ENCODE peak calls at places on chromosomes 6 and 20, in four cellular contexts. One of them, this sample, is unnamed.

GRCh38 chr20:16475225-16475624 is 98.0 kb downstream of the KIF16B start:
- DNase-seq in cardiac fibroblast: no peak
- DNase-seq in coronary artery: no peak
- DNase-seq in adrenal gland: no peak
- DNase-seq in this sample: no peak

GRCh38 chr6:47147175-47147727 is 105.1 kb upstream of the ADGRF1 start:
- DNase-seq in cardiac fibroblast: no peak
- DNase-seq in coronary artery: no peak
- DNase-seq in adrenal gland: no peak
- DNase-seq in this sample: no peak

GRCh38 chr6:159969921-159970320 is 1.0 kb downstream of the IGF2R start:
- DNase-seq in cardiac fibroblast: peak; percentile 84
- DNase-seq in coronary artery: no peak
- DNase-seq in adrenal gland: peak; percentile 86
- DNase-seq in this sample: peak; percentile 89

GRCh38 chr6:26045046-26045938 is 41.9 kb upstream of the HFE start:
- DNase-seq in cardiac fibroblast: peak; percentile 97
- DNase-seq in coronary artery: peak; percentile 81
- DNase-seq in adrenal gland: peak; percentile 96
- DNase-seq in this sample: peak; percentile 96

GRCh38 chr20:61162506-61162905 is 89.6 kb upstream of the CDH4 start:
- DNase-seq in cardiac fibroblast: no peak
- DNase-seq in coronary artery: no peak
- DNase-seq in adrenal gland: no peak
- DNase-seq in this sample: no peak

GRCh38 chr6:154347981-154348380 is 8.6 kb downstream of the IPCEF1 start:
- DNase-seq in cardiac fibroblast: no peak
- DNase-seq in coronary artery: no peak
- DNase-seq in adrenal gland: no peak
- DNase-seq in this sample: no peak

GRCh38 chr6:56724455-56724854 is 81.8 kb upstream of the DST start:
- DNase-seq in cardiac fibroblast: peak; percentile 56
- DNase-seq in coronary artery: no peak
- DNase-seq in adrenal gland: no peak
- DNase-seq in this sample: peak; percentile 75

GRCh38 chr6:351867-352289 is 39.7 kb upstream of the IRF4 start:
- DNase-seq in cardiac fibroblast: no peak
- DNase-seq in coronary artery: no peak
- DNase-seq in adrenal gland: no peak
- DNase-seq in this sample: no peak

GRCh38 chr6:107330190-107330589 is 129.2 kb downstream of the PDSS2 start:
- DNase-seq in cardiac fibroblast: no peak
- DNase-seq in coronary artery: no peak
- DNase-seq in adrenal gland: no peak
- DNase-seq in this sample: no peak

GRCh38 chr6:152351742-152352141 is 285.4 kb downstream of the SYNE1 start:
- DNase-seq in cardiac fibroblast: no peak
- DNase-seq in coronary artery: no peak
- DNase-seq in adrenal gland: no peak
- DNase-seq in this sample: no peak

GRCh38 chr6:11681770-11682169 is 96.8 kb downstream of the ADTRP start:
- DNase-seq in cardiac fibroblast: no peak
- DNase-seq in coronary artery: no peak
- DNase-seq in adrenal gland: no peak
- DNase-seq in this sample: no peak

GRCh38 chr6:152378154-152378553 is 259.0 kb downstream of the SYNE1 start:
- DNase-seq in cardiac fibroblast: peak; percentile 77
- DNase-seq in coronary artery: no peak
- DNase-seq in adrenal gland: no peak
- DNase-seq in this sample: peak; percentile 39

GRCh38 chr20:20594171-20594530 is 118.3 kb downstream of the RALGAPA2 start:
- DNase-seq in cardiac fibroblast: peak; percentile 72
- DNase-seq in coronary artery: no peak
- DNase-seq in adrenal gland: no peak
- DNase-seq in this sample: peak; percentile 55

GRCh38 chr6:92577077-92577719 is 842.2 kb downstream of the EPHA7 start:
- DNase-seq in cardiac fibroblast: no peak
- DNase-seq in coronary artery: no peak
- DNase-seq in adrenal gland: no peak
- DNase-seq in this sample: peak; percentile 60

GRCh38 chr6:156827382-156827781 is 50.2 kb downstream of the ARID1B start:
- DNase-seq in cardiac fibroblast: peak; percentile 16
- DNase-seq in coronary artery: no peak
- DNase-seq in adrenal gland: peak; percentile 68
- DNase-seq in this sample: peak; percentile 54

GRCh38 chr20:47885909-47886453 is 100.7 kb upstream of the SULF2 start:
- DNase-seq in cardiac fibroblast: no peak
- DNase-seq in coronary artery: no peak
- DNase-seq in adrenal gland: no peak
- DNase-seq in this sample: no peak

GRCh38 chr20:53753880-53754459 is 160.3 kb upstream of the ZNF217 start:
- DNase-seq in cardiac fibroblast: no peak
- DNase-seq in coronary artery: no peak
- DNase-seq in adrenal gland: no peak
- DNase-seq in this sample: no peak

GRCh38 chr6:2097464-2097863 is 147.9 kb downstream of the GMDS start:
- DNase-seq in cardiac fibroblast: no peak
- DNase-seq in coronary artery: no peak
- DNase-seq in adrenal gland: no peak
- DNase-seq in this sample: no peak

GRCh38 chr6:79180082-79180481 is 54.4 kb downstream of the HMGN3 start:
- DNase-seq in cardiac fibroblast: no peak
- DNase-seq in coronary artery: no peak
- DNase-seq in adrenal gland: no peak
- DNase-seq in this sample: no peak

GRCh38 chr6:105817370-105817769 is 268.8 kb upstream of the PRDM1 start:
- DNase-seq in cardiac fibroblast: no peak
- DNase-seq in coronary artery: no peak
- DNase-seq in adrenal gland: no peak
- DNase-seq in this sample: no peak

GRCh38 chr6:106488494-106489369 is 128.2 kb downstream of the CRYBG1 start:
- DNase-seq in cardiac fibroblast: peak; percentile 22
- DNase-seq in coronary artery: no peak
- DNase-seq in adrenal gland: no peak
- DNase-seq in this sample: no peak

GRCh38 chr20:47597090-47597489 is 95.4 kb downstream of the NCOA3 start:
- DNase-seq in cardiac fibroblast: no peak
- DNase-seq in coronary artery: no peak
- DNase-seq in adrenal gland: no peak
- DNase-seq in this sample: no peak

GRCh38 chr6:56953597-56954388 is 1.1 kb upstream of the BEND6 start:
- DNase-seq in cardiac fibroblast: peak; percentile 32
- DNase-seq in coronary artery: no peak
- DNase-seq in adrenal gland: peak; percentile 52
- DNase-seq in this sample: peak; percentile 41

GRCh38 chr6:164825386-164825785 is 484.0 kb downstream of the C6orf118 start:
- DNase-seq in cardiac fibroblast: no peak
- DNase-seq in coronary artery: no peak
- DNase-seq in adrenal gland: no peak
- DNase-seq in this sample: no peak

GRCh38 chr20:48626226-48626937 is 201.4 kb downstream of the PREX1 start:
- DNase-seq in cardiac fibroblast: peak; percentile 28
- DNase-seq in coronary artery: no peak
- DNase-seq in adrenal gland: no peak
- DNase-seq in this sample: peak; percentile 84

GRCh38 chr20:34559311-34560140 is 1.0 kb downstream of the MAP1LC3A start:
- DNase-seq in cardiac fibroblast: no peak
- DNase-seq in coronary artery: no peak
- DNase-seq in adrenal gland: peak; percentile 70
- DNase-seq in this sample: no peak

GRCh38 chr6:129686941-129687627 is 22.9 kb downstream of the ARHGAP18 start:
- DNase-seq in cardiac fibroblast: peak; percentile 61
- DNase-seq in coronary artery: no peak
- DNase-seq in adrenal gland: no peak
- DNase-seq in this sample: peak; percentile 73

GRCh38 chr6:48109902-48110301 is 1.1 kb downstream of the PTCHD4 start:
- DNase-seq in cardiac fibroblast: no peak
- DNase-seq in coronary artery: no peak
- DNase-seq in adrenal gland: no peak
- DNase-seq in this sample: no peak

GRCh38 chr6:167795874-167796667 is 30.6 kb upstream of the AFDN start:
- DNase-seq in cardiac fibroblast: no peak
- DNase-seq in coronary artery: no peak
- DNase-seq in adrenal gland: peak; percentile 63
- DNase-seq in this sample: no peak

GRCh38 chr6:157139054-157139708 is 184.1 kb downstream of the TMEM242 start:
- DNase-seq in cardiac fibroblast: no peak
- DNase-seq in coronary artery: no peak
- DNase-seq in adrenal gland: peak; percentile 35
- DNase-seq in this sample: no peak

GRCh38 chr20:49987015-49987867 is 4.5 kb downstream of the SNAI1 start:
- DNase-seq in cardiac fibroblast: peak; percentile 53
- DNase-seq in coronary artery: no peak
- DNase-seq in adrenal gland: no peak
- DNase-seq in this sample: no peak

GRCh38 chr20:49986049-49986448 is 3.3 kb downstream of the SNAI1 start:
- DNase-seq in cardiac fibroblast: peak; percentile 29
- DNase-seq in coronary artery: no peak
- DNase-seq in adrenal gland: no peak
- DNase-seq in this sample: no peak

GRCh38 chr20:49984426-49985153 is 1.8 kb downstream of the SNAI1 start:
- DNase-seq in cardiac fibroblast: no peak
- DNase-seq in coronary artery: no peak
- DNase-seq in adrenal gland: no peak
- DNase-seq in this sample: no peak

GRCh38 chr20:49985157-49985556 is 2.4 kb downstream of the SNAI1 start:
- DNase-seq in cardiac fibroblast: peak; percentile 18
- DNase-seq in coronary artery: no peak
- DNase-seq in adrenal gland: no peak
- DNase-seq in this sample: no peak

GRCh38 chr20:49985617-49986016 is 2.8 kb downstream of the SNAI1 start:
- DNase-seq in cardiac fibroblast: no peak
- DNase-seq in coronary artery: no peak
- DNase-seq in adrenal gland: no peak
- DNase-seq in this sample: no peak
- H3K4me3 ChIP-seq in cardiac fibroblast: peak overlapping the region; percentile 90
- H3K4me3 ChIP-seq in coronary artery: peak overlapping the region; percentile 83
- H3K4me3 ChIP-seq in adrenal gland: peak overlapping the region; percentile 47
- H3K4me3 ChIP-seq in this sample: peak overlapping the region; percentile 86

DNA sequence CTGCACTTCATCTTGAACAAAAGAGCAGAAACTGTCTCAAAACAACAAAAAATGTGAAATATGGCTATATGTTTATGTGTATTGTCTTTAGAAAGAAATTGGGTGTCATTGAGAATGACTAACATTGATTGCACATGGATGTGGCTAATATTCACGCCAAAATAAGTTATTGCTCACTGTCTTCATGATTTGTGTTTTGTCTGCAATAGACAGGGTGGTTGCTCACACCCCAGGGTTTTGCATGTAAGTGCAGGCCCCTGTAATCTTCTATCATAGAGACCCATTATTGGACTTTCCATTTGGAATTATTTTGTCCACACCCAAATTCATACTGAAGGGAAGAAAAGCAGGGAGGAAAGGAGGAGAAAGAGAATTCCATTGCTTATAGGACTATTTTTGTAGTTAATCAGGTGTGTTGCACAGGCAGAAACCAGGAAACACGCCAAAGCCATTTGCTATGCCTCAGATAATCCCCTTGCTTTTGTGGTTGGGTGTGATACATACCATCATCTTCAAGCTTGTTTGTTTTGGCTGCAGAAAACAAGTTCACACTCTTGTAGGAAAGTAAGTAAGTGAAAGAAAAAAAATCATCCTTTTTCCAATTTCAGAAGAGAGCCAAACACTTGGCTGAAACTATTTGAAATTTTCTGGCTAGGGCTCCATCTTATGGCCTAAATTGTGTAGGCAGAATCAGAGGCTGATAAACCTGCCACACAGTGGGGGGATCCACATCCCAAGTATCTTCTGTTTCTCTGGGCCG is 214.1 kb downstream of the COL12A1 start:
- DNase-seq in cardiac fibroblast: peak; percentile 53
- DNase-seq in coronary artery: no peak
- DNase-seq in adrenal gland: no peak
- DNase-seq in this sample: peak; percentile 13
- TF ChIP-seq CTCF in cardiac fibroblast: peak; percentile 42
- TF ChIP-seq CTCF in coronary artery: no peak
- TF ChIP-seq CTCF in adrenal gland: no peak
- TF ChIP-seq CTCF in this sample: peak; percentile 26

GRCh38 chr6:5471044-5471443 is 209.7 kb downstream of the FARS2 start:
- DNase-seq in cardiac fibroblast: peak; percentile 69
- DNase-seq in coronary artery: no peak
- DNase-seq in adrenal gland: peak; percentile 87
- DNase-seq in this sample: peak; percentile 65
- H3K4me3 ChIP-seq in cardiac fibroblast: no peak overlapping the region
- H3K4me3 ChIP-seq in coronary artery: no peak overlapping the region
- H3K4me3 ChIP-seq in adrenal gland: no peak overlapping the region
- H3K4me3 ChIP-seq in this sample: no peak overlapping the region

DNA sequence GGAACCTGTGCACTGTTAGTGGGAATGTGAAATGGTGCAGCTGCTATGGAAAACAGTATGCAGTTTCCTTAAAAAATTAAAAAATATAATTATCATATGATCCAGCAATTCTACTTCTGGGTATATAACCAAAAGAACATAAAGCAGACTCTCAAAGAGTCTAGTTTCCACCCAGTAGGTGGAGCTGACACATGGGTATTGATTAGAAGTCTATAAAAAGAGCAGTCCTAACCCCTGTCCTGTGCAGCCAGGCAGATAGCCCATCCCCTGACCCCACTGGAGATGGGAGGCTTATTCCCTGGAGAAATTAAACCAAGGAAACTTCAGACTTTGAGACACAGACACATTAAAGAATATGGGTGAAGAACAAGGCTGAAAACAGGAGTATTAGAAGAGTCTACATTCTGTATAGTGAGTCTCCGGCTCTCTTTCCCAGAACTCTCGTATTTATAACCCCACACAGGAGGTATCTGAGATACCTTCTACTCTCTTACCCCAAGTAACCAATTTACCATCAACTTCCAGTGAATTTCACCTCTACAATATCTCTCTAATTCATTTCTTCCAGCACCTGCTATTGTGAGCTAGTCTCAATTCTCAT is 92.3 kb downstream of the SEL1L2 start:
- DNase-seq in cardiac fibroblast: no peak
- DNase-seq in coronary artery: no peak
- DNase-seq in adrenal gland: no peak
- DNase-seq in this sample: no peak
- TF ChIP-seq CTCF in cardiac fibroblast: no peak
- TF ChIP-seq CTCF in coronary artery: no peak
- TF ChIP-seq CTCF in adrenal gland: peak; percentile 42
- TF ChIP-seq CTCF in this sample: peak; percentile 4

DNA sequence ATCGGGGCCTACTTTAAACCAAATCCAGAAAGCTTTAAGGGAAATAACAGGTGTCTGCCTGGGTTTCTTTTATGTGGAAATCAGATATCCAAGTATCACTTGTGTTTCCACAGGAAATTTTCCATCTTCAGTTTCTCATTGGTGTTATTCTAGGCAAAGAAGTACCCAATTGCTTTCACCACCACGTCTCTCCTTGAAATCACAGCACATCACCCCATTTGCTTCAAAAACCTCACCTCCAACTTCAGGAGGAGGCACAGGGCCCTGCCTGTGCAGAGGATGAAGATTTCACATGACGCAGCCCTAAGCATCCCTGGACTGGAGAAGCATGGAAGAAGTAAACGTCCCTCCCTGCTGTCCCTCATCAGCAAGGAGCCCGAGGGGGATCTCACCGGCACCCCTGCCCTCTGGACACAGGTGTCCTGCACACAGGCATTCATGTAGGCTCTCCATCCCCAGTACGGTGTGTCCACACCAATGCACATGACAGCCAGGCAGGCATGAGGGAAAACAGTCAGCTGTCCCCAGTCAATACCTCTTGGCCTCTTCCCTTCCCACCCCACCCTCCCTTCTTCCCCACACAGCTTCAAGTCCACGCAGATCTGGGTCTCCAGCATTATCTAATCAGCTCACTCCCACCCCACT is 182.2 kb downstream of the TBXT start:
- DNase-seq in cardiac fibroblast: no peak
- DNase-seq in coronary artery: no peak
- DNase-seq in adrenal gland: no peak
- DNase-seq in this sample: no peak
- H3K4me3 ChIP-seq in cardiac fibroblast: no peak overlapping the region
- H3K4me3 ChIP-seq in coronary artery: peak overlapping the region; percentile 78
- H3K4me3 ChIP-seq in adrenal gland: peak overlapping the region; percentile 63
- H3K4me3 ChIP-seq in this sample: peak overlapping the region; percentile 12